ENCODE peak calls at places on chromosome 12, in nine cellular contexts. R is AG04450, T is dorsolateral prefrontal cortex, G is keratinocyte, I is DND-41, J is heart right ventricle, E is upper lobe of left lung, H is heart left ventricle, D is Panc1. O is an unnamed sample.

GRCh38 chr12:132606466-132606865 is 3.9 kb downstream of the LRCOL1 start:
- DNase-seq in R (no peak), T (no peak), G (no peak), I (no peak), J (no peak), E (no peak), H (no peak), D (no peak), O (no peak)

GRCh38 chr12:129212221-129212630 is 358.9 kb downstream of the GLT1D1 start:
- DNase-seq in R (no peak), T (no peak), G (no peak), I (no peak), J (no peak), E (no peak), H (no peak), D (no peak), O (no peak)

GRCh38 chr12:117356048-117356447 is 5.4 kb downstream of the NOS1 start:
- DNase-seq in R (no peak), T (no peak), G (no peak), I (no peak), J (no peak), E (no peak), H (no peak), D (no peak), O (no peak)

GRCh38 chr12:4032906-4033628 is 159.9 kb upstream of the PARP11 start:
- DNase-seq in R (no peak), T (no peak), G (peak), I (no peak), J (no peak), E (no peak), H (no peak), D (no peak), O (no peak)

GRCh38 chr12:108403952-108404351 is 64.8 kb upstream of the CMKLR1 start:
- DNase-seq in R (no peak), T (no peak), G (no peak), I (peak), J (no peak), E (no peak), H (no peak), D (no peak), O (no peak)

GRCh38 chr12:59651230-59651920 is 55.5 kb downstream of the SLC16A7 start:
- DNase-seq in R (no peak), T (no peak), G (no peak), I (no peak), J (no peak), E (no peak), H (no peak), D (no peak), O (no peak)

GRCh38 chr12:34287437-34287836 is 265.1 kb downstream of the ALG10 start:
- DNase-seq in R (no peak), T (no peak), G (no peak), I (no peak), J (no peak), E (no peak), H (no peak), D (no peak), O (no peak)

GRCh38 chr12:4214912-4215861 is 58.4 kb upstream of the CCND2 start:
- DNase-seq in R (no peak), T (peak), G (no peak), I (no peak), J (peak), E (peak), H (peak), D (no peak), O (peak)

GRCh38 chr12:54603173-54603814 is 14.8 kb upstream of the PPP1R1A start:
- DNase-seq in R (peak), T (no peak), G (peak), I (peak), J (peak), E (peak), H (peak), D (peak), O (peak)

GRCh38 chr12:32843528-32844095 is 53.0 kb downstream of the PKP2 start:
- DNase-seq in R (no peak), T (no peak), G (no peak), I (no peak), J (no peak), E (no peak), H (no peak), D (no peak), O (no peak)

GRCh38 chr12:97299867-97300266 is 162.7 kb upstream of the RMST start:
- DNase-seq in R (no peak), T (no peak), G (no peak), I (no peak), J (no peak), E (no peak), H (no peak), D (no peak), O (no peak)

GRCh38 chr12:8773456-8773855 is 49.0 kb upstream of the A2ML1 start:
- DNase-seq in R (no peak), T (no peak), G (no peak), I (no peak), J (peak), E (no peak), H (peak), D (no peak), O (no peak)

GRCh38 chr12:32826807-32827412 is 69.7 kb downstream of the PKP2 start:
- DNase-seq in R (no peak), T (no peak), G (no peak), I (no peak), J (peak), E (no peak), H (no peak), D (no peak), O (no peak)

GRCh38 chr12:39467432-39467870 is 24.5 kb upstream of the KIF21A start:
- DNase-seq in R (no peak), T (no peak), G (no peak), I (no peak), J (no peak), E (no peak), H (no peak), D (no peak), O (peak)

GRCh38 chr12:450438-450837 is 9.3 kb upstream of the B4GALNT3 start:
- DNase-seq in R (no peak), T (no peak), G (no peak), I (no peak), J (no peak), E (no peak), H (no peak), D (no peak), O (no peak)

GRCh38 chr12:83807906-83808305 is 1104.7 kb downstream of the SLC6A15 start:
- DNase-seq in R (no peak), T (no peak), G (no peak), I (no peak), J (no peak), E (no peak), H (no peak), D (no peak), O (no peak)

GRCh38 chr12:109551108-109551507 is 22.2 kb downstream of the MMAB start:
- DNase-seq in R (no peak), T (no peak), G (no peak), I (no peak), J (no peak), E (no peak), H (no peak), D (no peak), O (no peak)

GRCh38 chr12:93819048-93819491 is 141.9 kb downstream of the CRADD start:
- DNase-seq in R (peak), T (peak), G (no peak), I (no peak), J (peak), E (peak), H (peak), D (no peak), O (no peak)

GRCh38 chr12:70646850-70647249 is 9.6 kb upstream of the PTPRB start:
- DNase-seq in R (no peak), T (no peak), G (no peak), I (no peak), J (no peak), E (no peak), H (no peak), D (no peak), O (no peak)

GRCh38 chr12:99611117-99611516 is 36.4 kb upstream of the GARIN6 start:
- DNase-seq in R (no peak), T (no peak), G (no peak), I (no peak), J (no peak), E (no peak), H (no peak), D (no peak), O (no peak)

GRCh38 chr12:55972906-55973597 is 826 bp upstream of the RAB5B start:
- DNase-seq in R (no peak), T (no peak), G (no peak), I (no peak), J (no peak), E (no peak), H (no peak), D (no peak), O (no peak)

GRCh38 chr12:75725505-75726120 is 214.2 kb upstream of the KRR1 start:
- DNase-seq in R (no peak), T (no peak), G (no peak), I (no peak), J (no peak), E (no peak), H (no peak), D (no peak), O (no peak)

GRCh38 chr12:48934312-48934706 is 9.0 kb upstream of the FKBP11 start:
- DNase-seq in R (no peak), T (no peak), G (no peak), I (peak), J (no peak), E (no peak), H (peak), D (no peak), O (no peak)

GRCh38 chr12:2960996-2961616 is 1.9 kb downstream of the TEAD4 start:
- DNase-seq in R (no peak), T (no peak), G (no peak), I (no peak), J (no peak), E (no peak), H (no peak), D (no peak), O (no peak)

GRCh38 chr12:95623554-95624170 is 72.4 kb upstream of the USP44 start:
- DNase-seq in R (peak), T (no peak), G (no peak), I (peak), J (peak), E (peak), H (peak), D (no peak), O (no peak)

GRCh38 chr12:52461693-52462092 is 9.7 kb upstream of the KRT6B start:
- DNase-seq in R (no peak), T (no peak), G (no peak), I (no peak), J (no peak), E (no peak), H (no peak), D (no peak), O (no peak)

GRCh38 chr12:65637774-65638173 is 186.5 kb upstream of the HMGA2 start:
- DNase-seq in R (no peak), T (no peak), G (no peak), I (no peak), J (no peak), E (no peak), H (no peak), D (no peak), O (no peak)

GRCh38 chr12:132398386-132398991 is 69.1 kb upstream of the GALNT9 start:
- DNase-seq in R (no peak), T (no peak), G (no peak), I (no peak), J (no peak), E (no peak), H (no peak), D (no peak), O (no peak)

GRCh38 chr12:68930178-68930577 is 2.8 kb downstream of the CPM start:
- DNase-seq in R (no peak), T (no peak), G (no peak), I (no peak), J (no peak), E (no peak), H (no peak), D (no peak), O (no peak)

GRCh38 chr12:19129486-19130223 is at the start of gene PLEKHA5:
- DNase-seq in R (peak), T (peak), G (no peak), I (peak), J (peak), E (peak), H (peak), D (no peak), O (no peak)

GRCh38 chr12:41361791-41362190 is 173.7 kb downstream of the PDZRN4 start:
- DNase-seq in R (no peak), T (no peak), G (no peak), I (no peak), J (no peak), E (no peak), H (no peak), D (no peak), O (no peak)

GRCh38 chr12:101939856-101940265 is 62.5 kb downstream of the DRAM1 start:
- DNase-seq in R (peak), T (no peak), G (peak), I (peak), J (peak), E (peak), H (peak), D (peak), O (peak)

GRCh38 chr12:101933866-101934514 is 56.6 kb downstream of the DRAM1 start:
- DNase-seq in R (no peak), T (no peak), G (no peak), I (no peak), J (no peak), E (no peak), H (no peak), D (no peak), O (no peak)

GRCh38 chr12:101939306-101939705 is 61.9 kb downstream of the DRAM1 start:
- DNase-seq in R (no peak), T (no peak), G (no peak), I (no peak), J (no peak), E (no peak), H (no peak), D (no peak), O (no peak)

GRCh38 chr12:101931498-101932326 is 54.3 kb downstream of the DRAM1 start:
- DNase-seq in R (no peak), T (no peak), G (no peak), I (no peak), J (no peak), E (no peak), H (no peak), D (no peak), O (peak)

DNA sequence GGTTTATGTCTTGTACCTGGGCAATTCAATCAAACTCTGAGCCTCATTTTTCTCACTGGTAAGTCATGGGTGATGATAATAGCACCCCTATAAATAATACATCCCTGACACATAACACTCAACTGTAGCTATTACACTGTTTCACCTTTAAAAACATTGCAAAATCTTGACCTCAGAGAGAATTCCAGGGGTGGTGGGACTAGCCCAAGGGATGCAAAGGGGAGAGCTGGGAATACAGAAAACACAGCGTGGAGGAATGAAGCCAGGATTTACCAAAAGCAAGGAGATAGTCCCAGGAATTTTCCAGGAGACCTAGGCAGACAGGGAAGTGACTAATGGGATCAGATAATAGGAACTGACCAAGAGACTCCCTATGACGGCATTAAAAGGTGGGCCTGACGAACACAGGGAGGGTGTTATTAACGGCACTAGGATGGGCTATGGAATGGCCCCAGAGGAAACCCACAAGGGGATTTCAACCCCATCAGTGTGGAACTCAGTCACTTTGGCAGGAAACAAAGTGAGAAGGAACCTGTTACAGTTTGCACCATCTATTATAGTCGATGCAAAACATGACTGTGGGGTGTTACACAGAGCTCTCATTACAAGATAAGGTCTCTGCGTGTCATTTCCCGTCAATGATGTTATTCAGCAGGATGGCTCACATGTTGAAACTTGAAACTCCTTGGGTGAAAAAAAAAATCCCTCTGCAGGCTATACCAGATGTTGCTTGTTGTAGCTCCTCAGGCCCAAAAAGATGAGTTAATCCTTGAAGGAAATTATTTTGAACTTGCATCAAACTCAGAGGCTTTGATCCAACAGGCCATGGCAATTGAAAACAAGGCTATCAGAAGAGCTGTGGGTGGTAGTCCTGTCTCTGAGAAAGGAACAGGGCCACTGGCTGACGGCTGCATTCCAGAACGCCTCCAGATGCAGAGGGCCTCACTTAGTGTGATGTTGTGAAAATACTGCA is 58.7 kb downstream of the DRAM1 start:
- DNase-seq in R (peak), T (no peak), G (peak), I (no peak), J (peak), E (no peak), H (peak), D (no peak), O (peak)
- H3K4me3 ChIP-seq in R (no peak), T (no peak), G (peak), I (no peak), J (no peak), E (no peak), H (no peak), D (no peak), O (peak)

GRCh38 chr12:90908465-90908864 is 46.5 kb downstream of the CCER1 start:
- DNase-seq in R (no peak), T (no peak), G (no peak), I (no peak), J (no peak), E (no peak), H (no peak), D (no peak), O (no peak)

GRCh38 chr12:90905691-90906370 is 49.1 kb downstream of the CCER1 start:
- DNase-seq in R (no peak), T (no peak), G (peak), I (no peak), J (no peak), E (no peak), H (no peak), D (no peak), O (no peak)

GRCh38 chr12:90910958-90911357 is 44.0 kb downstream of the CCER1 start:
- DNase-seq in R (no peak), T (no peak), G (no peak), I (no peak), J (no peak), E (no peak), H (no peak), D (no peak), O (no peak)

DNA sequence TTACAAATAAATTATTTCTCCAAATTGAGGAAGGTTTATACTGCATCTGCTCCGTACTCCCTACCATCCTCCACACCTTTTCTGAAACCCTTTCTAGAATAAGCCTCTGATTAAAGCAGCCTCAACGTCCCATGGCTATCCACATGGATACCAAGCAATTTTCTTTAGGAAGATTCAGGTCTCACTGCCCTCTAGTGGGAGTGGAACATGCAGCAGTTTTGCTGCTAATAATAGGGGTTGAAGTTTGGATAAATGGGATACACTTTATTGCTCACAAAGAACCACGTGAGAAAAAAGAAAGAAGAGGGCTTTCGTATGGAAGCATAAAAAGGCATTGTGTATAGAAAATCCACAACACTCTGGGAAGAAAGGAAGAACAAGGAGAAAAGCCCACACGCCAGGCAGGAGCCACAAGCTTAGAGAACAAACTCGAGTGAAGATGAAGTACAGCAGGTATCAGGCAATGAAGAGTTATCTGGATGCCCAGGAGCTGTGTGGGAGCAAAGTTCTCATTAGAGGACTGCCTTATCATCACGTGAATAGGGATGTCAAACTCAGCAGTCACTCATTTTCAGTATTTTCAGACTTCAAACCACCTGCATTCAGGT is 45.8 kb downstream of the CCER1 start:
- DNase-seq in R (no peak), T (no peak), G (no peak), I (peak), J (peak), E (no peak), H (no peak), D (peak), O (no peak)
- TF ChIP-seq CTCF in R (peak), T (peak), G (peak), I (peak), J (peak), E (peak), H (peak), D (peak), O (peak)

GRCh38 chr12:120150919-120151525 is 34.5 kb upstream of the RAB35 start:
- DNase-seq in R (no peak), T (no peak), G (no peak), I (no peak), J (no peak), E (no peak), H (no peak), D (no peak), O (no peak)

GRCh38 chr12:120144215-120144614 is 27.7 kb upstream of the RAB35 start:
- DNase-seq in R (no peak), T (no peak), G (no peak), I (no peak), J (no peak), E (no peak), H (no peak), D (no peak), O (no peak)

GRCh38 chr12:120142231-120142877 is 25.8 kb upstream of the RAB35 start:
- DNase-seq in R (no peak), T (no peak), G (no peak), I (no peak), J (no peak), E (no peak), H (no peak), D (no peak), O (no peak)

GRCh38 chr12:120145164-120145563 is 28.6 kb upstream of the RAB35 start:
- DNase-seq in R (no peak), T (no peak), G (no peak), I (no peak), J (no peak), E (no peak), H (no peak), D (no peak), O (no peak)

DNA sequence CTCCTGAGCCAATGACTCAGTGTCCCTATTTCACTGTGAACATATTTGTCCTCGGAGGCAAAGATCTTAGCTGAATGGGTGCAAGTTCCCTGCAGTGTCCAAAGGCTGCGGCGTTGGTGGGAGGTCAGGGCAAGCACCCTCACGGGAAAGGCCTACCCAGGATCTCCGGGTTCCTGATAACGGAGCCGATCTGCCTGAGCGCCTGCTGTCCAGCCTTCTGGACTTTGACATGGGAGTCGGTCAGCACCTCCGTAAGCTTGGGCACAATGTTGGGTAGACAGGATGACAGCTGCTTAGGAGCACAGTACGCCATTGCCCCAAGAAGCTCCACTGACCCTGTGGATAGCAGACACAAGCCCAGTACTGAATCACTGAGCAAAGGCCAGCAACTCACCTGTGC is 31.5 kb upstream of the RAB35 start:
- DNase-seq in R (no peak), T (no peak), G (no peak), I (no peak), J (no peak), E (no peak), H (no peak), D (no peak), O (no peak)
- H3K4me3 ChIP-seq in R (no peak), T (no peak), G (no peak), I (no peak), J (no peak), E (no peak), H (no peak), D (no peak), O (no peak)

GRCh38 chr12:73935817-73936216 is 601.8 kb upstream of the ATXN7L3B start:
- DNase-seq in R (no peak), T (no peak), G (no peak), I (no peak), J (no peak), E (no peak), H (no peak), D (no peak), O (no peak)
- TF ChIP-seq CTCF in R (no peak), T (peak), G (peak), I (peak), J (peak), E (no peak), H (no peak), D (peak), O (no peak)